ENCODE peak calls at places on chromosomes 7 and 10, in six cellular contexts. Z is CD4-positive, CD25-positive, alpha-beta regulatory T cell; G is adrenal gland; T is neural progenitor cell; U is left ventricle myocardium inferior; X is SJSA1. A is an unnamed sample.
A peak's percentile ranks its signal among the peaks of the same experiment; 100 is the strongest.

GRCh38 chr10:96222441-96222840 is 48.9 kb downstream of the BLNK start:
- DNase-seq in Z (no peak), G (no peak), T (no peak), U (no peak), X (no peak), A (no peak)

GRCh38 chr10:46228076-46229071 is 58.4 kb upstream of the ANTXRL start:
- DNase-seq in Z (peak; percentile 52), G (peak; percentile 87), T (peak; percentile 88), U (peak; percentile 56), X (peak; percentile 79), A (peak; percentile 25)

GRCh38 chr10:49465717-49466116 is 69.8 kb upstream of the DRGX start:
- DNase-seq in Z (no peak), G (no peak), T (no peak), U (no peak), X (no peak), A (no peak)

GRCh38 chr7:120865191-120865976 is 7.4 kb upstream of the TSPAN12 start:
- DNase-seq in Z (no peak), G (no peak), T (peak; percentile 39), U (no peak), X (no peak), A (no peak)

GRCh38 chr10:67433276-67433675 is 262.7 kb downstream of the CTNNA3 start:
- DNase-seq in Z (no peak), G (no peak), T (no peak), U (no peak), X (no peak), A (no peak)

GRCh38 chr10:124401633-124402032 is 17.1 kb downstream of the OAT start:
- DNase-seq in Z (no peak), G (no peak), T (no peak), U (no peak), X (no peak), A (no peak)

GRCh38 chr10:91144961-91145360 is 75.5 kb upstream of the PCGF5 start:
- DNase-seq in Z (no peak), G (no peak), T (no peak), U (no peak), X (no peak), A (no peak)

GRCh38 chr7:12879139-12879538 is 191.7 kb downstream of the ARL4A start:
- DNase-seq in Z (no peak), G (no peak), T (no peak), U (no peak), X (no peak), A (no peak)

GRCh38 chr10:102065561-102066420 is 642 bp downstream of the HPS6 start:
- DNase-seq in Z (peak; percentile 41), G (peak; percentile 62), T (peak; percentile 72), U (peak; percentile 25), X (no peak), A (peak; percentile 38)

GRCh38 chr7:156768698-156769472 is 124.1 kb downstream of the LMBR1 start:
- DNase-seq in Z (peak; percentile 11), G (no peak), T (no peak), U (no peak), X (no peak), A (no peak)

GRCh38 chr7:105674200-105675030 is 93.1 kb upstream of the EFCAB10 start:
- DNase-seq in Z (no peak), G (peak; percentile 82), T (no peak), U (no peak), X (no peak), A (no peak)
- H3K4me3 ChIP-seq in Z (peak overlapping the region; percentile 21), G (no peak overlapping the region), T (no peak overlapping the region), U (no peak overlapping the region), X (no peak overlapping the region), A (no peak overlapping the region)

GRCh38 chr7:22156205-22156604 is 200.7 kb downstream of the RAPGEF5 start:
- DNase-seq in Z (no peak), G (no peak), T (no peak), U (no peak), X (no peak), A (no peak)
- H3K4me1 ChIP-seq in Z (no peaks in the 10 kb centered on the region), G (no peaks in the 10 kb centered on the region), T (peaks cover 27% of the 10 kb centered on the region), U (peaks cover 9% of the 10 kb centered on the region), X (no peaks in the 10 kb centered on the region), A (no peaks in the 10 kb centered on the region)

GRCh38 chr7:32318300-32319018 is 171.7 kb downstream of the LSM5 start:
- DNase-seq in Z (no peak), G (no peak), T (no peak), U (peak; percentile 28), X (no peak), A (no peak)
- H3K4me3 ChIP-seq in Z (no peak overlapping the region), G (no peak overlapping the region), T (no peak overlapping the region), U (peak overlapping the region; percentile 66), X (no peak overlapping the region), A (no peak overlapping the region)

GRCh38 chr10:77493851-77494788 is 143.5 kb downstream of the KCNMA1 start:
- DNase-seq in Z (no peak), G (no peak), T (peak; percentile 55), U (no peak), X (peak; percentile 65), A (no peak)

GRCh38 chr10:77486511-77486910 is 151.1 kb downstream of the KCNMA1 start:
- DNase-seq in Z (no peak), G (no peak), T (no peak), U (no peak), X (no peak), A (no peak)

GRCh38 chr10:77490915-77491314 is 146.7 kb downstream of the KCNMA1 start:
- DNase-seq in Z (no peak), G (no peak), T (no peak), U (no peak), X (no peak), A (no peak)

GRCh38 chr10:77493239-77493806 is 144.3 kb downstream of the KCNMA1 start:
- DNase-seq in Z (no peak), G (no peak), T (no peak), U (no peak), X (no peak), A (no peak)

DNA sequence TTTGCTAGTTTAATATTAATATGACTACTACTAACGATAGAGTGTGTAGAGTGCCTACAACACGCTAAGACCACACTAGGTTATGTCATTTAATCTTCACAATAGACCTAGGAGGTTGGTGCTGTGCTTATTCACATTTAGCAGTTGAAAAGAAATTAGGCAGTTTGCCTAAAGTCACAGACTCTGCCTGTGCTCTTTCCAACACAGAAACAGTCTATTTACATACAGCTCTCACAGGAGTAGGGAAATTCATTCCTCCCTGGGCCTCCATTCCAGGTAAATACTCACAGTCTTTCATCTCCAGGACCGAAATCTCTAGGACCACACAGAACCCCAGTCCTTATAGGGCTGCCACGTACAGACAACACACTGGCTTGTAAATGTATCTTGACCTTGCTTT is 147.1 kb downstream of the KCNMA1 start:
- DNase-seq in Z (no peak), G (no peak), T (no peak), U (no peak), X (no peak), A (no peak)
- H3K4me1 ChIP-seq in Z (no peaks in the 10 kb centered on the region), G (peaks cover 8% of the 10 kb centered on the region), T (no peaks in the 10 kb centered on the region), U (peaks cover 4% of the 10 kb centered on the region), X (peaks cover 30% of the 10 kb centered on the region), A (peaks cover 59% of the 10 kb centered on the region)

GRCh38 chr7:107047902-107048782 is 3.6 kb downstream of the PRKAR2B start:
- DNase-seq in Z (no peak), G (no peak), T (no peak), U (no peak), X (no peak), A (no peak)
- H3K4me3 ChIP-seq in Z (no peak overlapping the region), G (no peak overlapping the region), T (no peak overlapping the region), U (no peak overlapping the region), X (no peak overlapping the region), A (no peak overlapping the region)

DNA sequence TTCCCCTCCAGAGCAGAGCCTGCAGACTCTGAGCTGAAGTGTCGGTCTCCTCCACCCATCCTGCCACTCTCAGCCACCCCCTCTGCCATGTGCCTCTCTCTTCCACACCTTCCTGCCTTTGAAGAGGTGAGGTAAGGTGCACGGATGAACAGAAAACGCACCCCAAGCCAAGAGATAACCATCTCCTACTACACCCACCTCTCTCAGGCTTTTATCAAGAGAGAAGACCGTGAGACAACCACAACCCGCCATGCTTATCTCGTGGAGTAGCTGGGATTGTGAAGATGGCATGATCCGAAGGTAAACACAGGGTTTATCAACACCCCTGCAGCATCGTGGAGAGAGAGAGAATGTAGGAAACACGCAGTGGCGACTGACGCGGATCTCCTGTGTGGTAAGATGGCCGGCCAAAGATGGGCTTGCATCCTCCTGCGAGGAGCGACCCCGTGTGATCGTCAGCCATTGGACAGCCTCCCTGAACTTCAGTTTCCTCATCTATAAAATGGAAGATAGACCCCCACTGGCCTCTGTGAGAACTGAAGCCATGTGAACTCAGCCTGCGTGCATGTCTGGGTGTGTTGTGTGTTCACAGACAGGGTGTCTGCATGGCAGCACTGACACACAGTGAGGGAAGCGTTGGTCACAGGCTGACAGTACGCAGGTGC is 219.0 kb downstream of the DIP2C start:
- DNase-seq in Z (peak; percentile 66), G (peak; percentile 44), T (no peak), U (no peak), X (no peak), A (no peak)
- H3K4me1 ChIP-seq in Z (peaks cover 8% of the 10 kb centered on the region), G (no peaks in the 10 kb centered on the region), T (no peaks in the 10 kb centered on the region), U (no peaks in the 10 kb centered on the region), X (no peaks in the 10 kb centered on the region), A (no peaks in the 10 kb centered on the region)

GRCh38 chr10:33273295-33274002 is 61.0 kb downstream of the NRP1 start:
- DNase-seq in Z (no peak), G (peak; percentile 94), T (peak; percentile 28), U (peak; percentile 88), X (peak; percentile 92), A (peak; percentile 61)
- H3K4me3 ChIP-seq in Z (no peak overlapping the region), G (no peak overlapping the region), T (no peak overlapping the region), U (peak overlapping the region; percentile 55), X (peak overlapping the region; percentile 22), A (peak overlapping the region; percentile 50)